ENCODE peak calls at places on chromosome 20, in nine cellular contexts. One of them, this sample, is unnamed.

GRCh38 chr20:23339986-23340385 is 10.6 kb upstream of the NXT1 start:
- DNase-seq in neural crest cell: no peak
- DNase-seq in cardiac muscle cell: no peak
- DNase-seq in nephron progenitor cell: no peak
- DNase-seq in AG09309: no peak
- DNase-seq in tibial artery: no peak
- DNase-seq in breast epithelium: no peak
- DNase-seq in WTC11: no peak
- DNase-seq in hepatocyte: no peak
- DNase-seq in this sample: no peak

GRCh38 chr20:38601216-38602184 is at the start of gene ARHGAP40:
- DNase-seq in neural crest cell: no peak
- DNase-seq in cardiac muscle cell: peak; percentile 25
- DNase-seq in nephron progenitor cell: peak; percentile 49
- DNase-seq in AG09309: no peak
- DNase-seq in tibial artery: no peak
- DNase-seq in breast epithelium: peak; percentile 26
- DNase-seq in WTC11: peak; percentile 58
- DNase-seq in hepatocyte: peak; percentile 45
- DNase-seq in this sample: no peak

GRCh38 chr20:40393161-40393560 is 295.9 kb downstream of the MAFB start:
- DNase-seq in neural crest cell: no peak
- DNase-seq in cardiac muscle cell: no peak
- DNase-seq in nephron progenitor cell: no peak
- DNase-seq in AG09309: no peak
- DNase-seq in tibial artery: no peak
- DNase-seq in breast epithelium: no peak
- DNase-seq in WTC11: no peak
- DNase-seq in hepatocyte: no peak
- DNase-seq in this sample: no peak

GRCh38 chr20:41058007-41058673 is 29.5 kb downstream of the TOP1 start:
- DNase-seq in neural crest cell: no peak
- DNase-seq in cardiac muscle cell: no peak
- DNase-seq in nephron progenitor cell: no peak
- DNase-seq in AG09309: peak; percentile 51
- DNase-seq in tibial artery: no peak
- DNase-seq in breast epithelium: no peak
- DNase-seq in WTC11: no peak
- DNase-seq in hepatocyte: peak; percentile 47
- DNase-seq in this sample: no peak

GRCh38 chr20:358891-359555 is 12.1 kb downstream of the NRSN2 start:
- DNase-seq in neural crest cell: no peak
- DNase-seq in cardiac muscle cell: no peak
- DNase-seq in nephron progenitor cell: no peak
- DNase-seq in AG09309: no peak
- DNase-seq in tibial artery: no peak
- DNase-seq in breast epithelium: no peak
- DNase-seq in WTC11: no peak
- DNase-seq in hepatocyte: no peak
- DNase-seq in this sample: no peak

GRCh38 chr20:46129955-46130481 is 11.9 kb downstream of the CD40 start:
- DNase-seq in neural crest cell: no peak
- DNase-seq in cardiac muscle cell: peak; percentile 57
- DNase-seq in nephron progenitor cell: no peak
- DNase-seq in AG09309: no peak
- DNase-seq in tibial artery: no peak
- DNase-seq in breast epithelium: no peak
- DNase-seq in WTC11: no peak
- DNase-seq in hepatocyte: no peak
- DNase-seq in this sample: no peak

GRCh38 chr20:1885940-1886693 is 9.1 kb upstream of the SIRPA start:
- DNase-seq in neural crest cell: no peak
- DNase-seq in cardiac muscle cell: no peak
- DNase-seq in nephron progenitor cell: no peak
- DNase-seq in AG09309: no peak
- DNase-seq in tibial artery: no peak
- DNase-seq in breast epithelium: no peak
- DNase-seq in WTC11: no peak
- DNase-seq in hepatocyte: no peak
- DNase-seq in this sample: no peak

GRCh38 chr20:38658879-38659612 is 57.4 kb downstream of the ARHGAP40 start:
- DNase-seq in neural crest cell: peak; percentile 20
- DNase-seq in cardiac muscle cell: peak; percentile 47
- DNase-seq in nephron progenitor cell: peak; percentile 49
- DNase-seq in AG09309: no peak
- DNase-seq in tibial artery: no peak
- DNase-seq in breast epithelium: no peak
- DNase-seq in WTC11: peak; percentile 76
- DNase-seq in hepatocyte: peak; percentile 61
- DNase-seq in this sample: no peak

GRCh38 chr20:12156252-12156651 is 238.6 kb downstream of the BTBD3 start:
- DNase-seq in neural crest cell: no peak
- DNase-seq in cardiac muscle cell: no peak
- DNase-seq in nephron progenitor cell: no peak
- DNase-seq in AG09309: no peak
- DNase-seq in tibial artery: no peak
- DNase-seq in breast epithelium: no peak
- DNase-seq in WTC11: no peak
- DNase-seq in hepatocyte: no peak
- DNase-seq in this sample: no peak

GRCh38 chr20:63754008-63754407 is 14.4 kb downstream of the SLC2A4RG start:
- DNase-seq in neural crest cell: no peak
- DNase-seq in cardiac muscle cell: peak; percentile 66
- DNase-seq in nephron progenitor cell: no peak
- DNase-seq in AG09309: no peak
- DNase-seq in tibial artery: no peak
- DNase-seq in breast epithelium: no peak
- DNase-seq in WTC11: no peak
- DNase-seq in hepatocyte: peak; percentile 5
- DNase-seq in this sample: no peak

GRCh38 chr20:35992713-35993335 is 24.4 kb downstream of the CNBD2 start:
- DNase-seq in neural crest cell: peak; percentile 36
- DNase-seq in cardiac muscle cell: peak; percentile 76
- DNase-seq in nephron progenitor cell: peak; percentile 44
- DNase-seq in AG09309: no peak
- DNase-seq in tibial artery: no peak
- DNase-seq in breast epithelium: peak; percentile 28
- DNase-seq in WTC11: peak; percentile 23
- DNase-seq in hepatocyte: peak; percentile 75
- DNase-seq in this sample: no peak

GRCh38 chr20:6953611-6954010 is 186.1 kb downstream of the BMP2 start:
- DNase-seq in neural crest cell: no peak
- DNase-seq in cardiac muscle cell: no peak
- DNase-seq in nephron progenitor cell: no peak
- DNase-seq in AG09309: no peak
- DNase-seq in tibial artery: no peak
- DNase-seq in breast epithelium: no peak
- DNase-seq in WTC11: no peak
- DNase-seq in hepatocyte: no peak
- DNase-seq in this sample: no peak

DNA sequence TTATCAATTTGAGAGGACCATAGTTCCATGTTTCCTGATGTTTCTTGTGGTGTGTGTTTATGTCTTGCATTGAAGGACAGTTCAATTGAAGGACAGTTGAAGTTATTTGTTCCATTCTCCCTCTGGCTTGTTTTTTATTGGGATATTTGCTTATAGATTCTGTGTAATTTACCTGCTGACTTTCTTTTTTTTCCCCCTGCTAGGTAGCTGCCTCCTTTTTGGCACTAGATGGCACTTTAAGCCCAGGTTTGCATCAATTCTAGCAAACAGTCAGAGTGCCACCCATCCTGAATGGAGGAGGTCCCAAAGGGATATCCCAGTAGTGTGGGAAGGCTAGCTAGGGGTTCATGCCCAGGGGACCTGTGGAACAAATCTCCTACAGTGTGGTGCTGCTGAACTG is 78.1 kb downstream of the CFAP61 start:
- DNase-seq in neural crest cell: no peak
- DNase-seq in cardiac muscle cell: no peak
- DNase-seq in nephron progenitor cell: no peak
- DNase-seq in AG09309: no peak
- DNase-seq in tibial artery: no peak
- DNase-seq in breast epithelium: no peak
- DNase-seq in WTC11: no peak
- DNase-seq in hepatocyte: no peak
- DNase-seq in this sample: no peak
- TF ChIP-seq CTCF in neural crest cell: peak; percentile 58
- TF ChIP-seq CTCF in cardiac muscle cell: no peak
- TF ChIP-seq CTCF in nephron progenitor cell: no peak
- TF ChIP-seq CTCF in AG09309: peak; percentile 43
- TF ChIP-seq CTCF in tibial artery: no peak
- TF ChIP-seq CTCF in breast epithelium: no peak
- TF ChIP-seq CTCF in WTC11: peak; percentile 27
- TF ChIP-seq CTCF in hepatocyte: peak; percentile 24
- TF ChIP-seq CTCF in this sample: no peak

GRCh38 chr20:59077705-59078104 is 35.1 kb upstream of the PRELID3B start:
- DNase-seq in neural crest cell: no peak
- DNase-seq in cardiac muscle cell: no peak
- DNase-seq in nephron progenitor cell: no peak
- DNase-seq in AG09309: no peak
- DNase-seq in tibial artery: no peak
- DNase-seq in breast epithelium: no peak
- DNase-seq in WTC11: no peak
- DNase-seq in hepatocyte: no peak
- DNase-seq in this sample: no peak

GRCh38 chr20:59074456-59074855 is 31.9 kb upstream of the PRELID3B start:
- DNase-seq in neural crest cell: no peak
- DNase-seq in cardiac muscle cell: no peak
- DNase-seq in nephron progenitor cell: no peak
- DNase-seq in AG09309: no peak
- DNase-seq in tibial artery: no peak
- DNase-seq in breast epithelium: no peak
- DNase-seq in WTC11: no peak
- DNase-seq in hepatocyte: no peak
- DNase-seq in this sample: no peak

GRCh38 chr20:59075934-59076508 is 33.4 kb upstream of the PRELID3B start:
- DNase-seq in neural crest cell: no peak
- DNase-seq in cardiac muscle cell: no peak
- DNase-seq in nephron progenitor cell: no peak
- DNase-seq in AG09309: no peak
- DNase-seq in tibial artery: no peak
- DNase-seq in breast epithelium: no peak
- DNase-seq in WTC11: no peak
- DNase-seq in hepatocyte: no peak
- DNase-seq in this sample: no peak

GRCh38 chr20:59081036-59081435 is 38.5 kb upstream of the PRELID3B start:
- DNase-seq in neural crest cell: no peak
- DNase-seq in cardiac muscle cell: no peak
- DNase-seq in nephron progenitor cell: no peak
- DNase-seq in AG09309: no peak
- DNase-seq in tibial artery: no peak
- DNase-seq in breast epithelium: no peak
- DNase-seq in WTC11: no peak
- DNase-seq in hepatocyte: no peak
- DNase-seq in this sample: no peak

GRCh38 chr20:59078231-59078630 is 35.6 kb upstream of the PRELID3B start:
- DNase-seq in neural crest cell: no peak
- DNase-seq in cardiac muscle cell: no peak
- DNase-seq in nephron progenitor cell: no peak
- DNase-seq in AG09309: no peak
- DNase-seq in tibial artery: no peak
- DNase-seq in breast epithelium: no peak
- DNase-seq in WTC11: no peak
- DNase-seq in hepatocyte: no peak
- DNase-seq in this sample: no peak
- TF ChIP-seq CTCF in neural crest cell: no peak
- TF ChIP-seq CTCF in cardiac muscle cell: no peak
- TF ChIP-seq CTCF in nephron progenitor cell: no peak
- TF ChIP-seq CTCF in AG09309: no peak
- TF ChIP-seq CTCF in tibial artery: no peak
- TF ChIP-seq CTCF in breast epithelium: no peak
- TF ChIP-seq CTCF in WTC11: no peak
- TF ChIP-seq CTCF in hepatocyte: no peak
- TF ChIP-seq CTCF in this sample: no peak

DNA sequence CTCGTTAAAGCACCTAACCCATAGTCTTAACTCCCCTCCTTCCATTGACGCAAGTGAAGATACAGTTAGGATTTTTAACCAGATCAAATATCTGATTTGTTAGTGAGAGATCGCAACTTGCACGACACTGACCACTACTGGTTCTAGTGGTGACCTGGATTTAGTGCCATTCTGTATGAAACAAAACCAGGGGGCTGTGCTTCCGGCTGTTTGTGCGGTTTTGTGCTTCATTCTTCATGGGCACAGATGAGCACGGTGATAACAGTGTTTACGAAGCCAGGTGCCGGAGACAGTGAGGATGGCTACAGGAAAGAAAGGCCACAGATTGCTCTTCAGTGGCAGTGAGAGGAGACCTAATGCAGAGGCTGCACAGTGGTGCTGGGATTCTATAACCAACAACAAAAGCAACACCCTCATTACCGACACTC is 75.5 kb downstream of the NOL4L start:
- DNase-seq in neural crest cell: no peak
- DNase-seq in cardiac muscle cell: no peak
- DNase-seq in nephron progenitor cell: no peak
- DNase-seq in AG09309: no peak
- DNase-seq in tibial artery: no peak
- DNase-seq in breast epithelium: peak; percentile 50
- DNase-seq in WTC11: no peak
- DNase-seq in hepatocyte: no peak
- DNase-seq in this sample: no peak
- TF ChIP-seq CTCF in neural crest cell: peak; percentile 30
- TF ChIP-seq CTCF in cardiac muscle cell: no peak
- TF ChIP-seq CTCF in nephron progenitor cell: no peak
- TF ChIP-seq CTCF in AG09309: peak; percentile 30
- TF ChIP-seq CTCF in tibial artery: no peak
- TF ChIP-seq CTCF in breast epithelium: no peak
- TF ChIP-seq CTCF in WTC11: no peak
- TF ChIP-seq CTCF in hepatocyte: peak; percentile 61
- TF ChIP-seq CTCF in this sample: no peak

GRCh38 chr20:49602370-49603208 is 34.7 kb upstream of the PTGIS start:
- DNase-seq in neural crest cell: no peak
- DNase-seq in cardiac muscle cell: no peak
- DNase-seq in nephron progenitor cell: no peak
- DNase-seq in AG09309: no peak
- DNase-seq in tibial artery: no peak
- DNase-seq in breast epithelium: no peak
- DNase-seq in WTC11: no peak
- DNase-seq in hepatocyte: no peak
- DNase-seq in this sample: no peak

GRCh38 chr20:49601153-49601924 is 33.4 kb upstream of the PTGIS start:
- DNase-seq in neural crest cell: no peak
- DNase-seq in cardiac muscle cell: no peak
- DNase-seq in nephron progenitor cell: no peak
- DNase-seq in AG09309: no peak
- DNase-seq in tibial artery: no peak
- DNase-seq in breast epithelium: no peak
- DNase-seq in WTC11: no peak
- DNase-seq in hepatocyte: no peak
- DNase-seq in this sample: no peak

GRCh38 chr20:49599746-49600113 is 31.8 kb upstream of the PTGIS start:
- DNase-seq in neural crest cell: no peak
- DNase-seq in cardiac muscle cell: no peak
- DNase-seq in nephron progenitor cell: no peak
- DNase-seq in AG09309: no peak
- DNase-seq in tibial artery: no peak
- DNase-seq in breast epithelium: no peak
- DNase-seq in WTC11: no peak
- DNase-seq in hepatocyte: no peak
- DNase-seq in this sample: no peak

GRCh38 chr20:49607568-49607967 is 39.6 kb upstream of the PTGIS start:
- DNase-seq in neural crest cell: no peak
- DNase-seq in cardiac muscle cell: no peak
- DNase-seq in nephron progenitor cell: no peak
- DNase-seq in AG09309: no peak
- DNase-seq in tibial artery: no peak
- DNase-seq in breast epithelium: no peak
- DNase-seq in WTC11: no peak
- DNase-seq in hepatocyte: no peak
- DNase-seq in this sample: no peak

GRCh38 chr20:49603209-49603627 is 35.3 kb upstream of the PTGIS start:
- DNase-seq in neural crest cell: no peak
- DNase-seq in cardiac muscle cell: peak; percentile 26
- DNase-seq in nephron progenitor cell: no peak
- DNase-seq in AG09309: no peak
- DNase-seq in tibial artery: no peak
- DNase-seq in breast epithelium: no peak
- DNase-seq in WTC11: peak; percentile 47
- DNase-seq in hepatocyte: peak; percentile 59
- DNase-seq in this sample: no peak
- TF ChIP-seq CTCF in neural crest cell: peak; percentile 52
- TF ChIP-seq CTCF in cardiac muscle cell: peak; percentile 56
- TF ChIP-seq CTCF in nephron progenitor cell: peak; percentile 30
- TF ChIP-seq CTCF in AG09309: peak; percentile 34
- TF ChIP-seq CTCF in tibial artery: peak; percentile 26
- TF ChIP-seq CTCF in breast epithelium: no peak
- TF ChIP-seq CTCF in WTC11: no peak
- TF ChIP-seq CTCF in hepatocyte: peak; percentile 43
- TF ChIP-seq CTCF in this sample: no peak